ENCODE peak calls at places on chromosomes 7 and 10, in ten cellular contexts. V is brain microvascular endothelial cell, S is WTC11, T is esophagus squamous epithelium, G is ovary, B is neural crest cell, M is mesothelial cell of epicardium, H is heart left ventricle, A is PC-9, Y is endodermal cell. J is an unnamed sample.

GRCh38 chr10:98449287-98449686 is 2.6 kb upstream of the HPS1 start:
- DNase-seq in V (no peak), S (no peak), T (no peak), G (no peak), B (no peak), M (no peak), H (no peak), A (no peak), Y (no peak), J (no peak)

GRCh38 chr10:79196470-79197461 is 128.0 kb downstream of the ZMIZ1 start:
- DNase-seq in V (no peak), S (peak), T (no peak), G (peak), B (peak), M (peak), H (peak), A (peak), Y (peak), J (peak)

GRCh38 chr7:66626236-66626957 is 2.3 kb upstream of the KCTD7 start:
- DNase-seq in V (no peak), S (no peak), T (no peak), G (no peak), B (no peak), M (no peak), H (no peak), A (no peak), Y (no peak), J (no peak)

GRCh38 chr10:79260803-79261740 is 86.2 kb upstream of the PPIF start:
- DNase-seq in V (no peak), S (peak), T (no peak), G (peak), B (no peak), M (no peak), H (no peak), A (no peak), Y (peak), J (no peak)

GRCh38 chr7:41048771-41049170 is 654.1 kb downstream of the INHBA start:
- DNase-seq in V (no peak), S (no peak), T (no peak), G (no peak), B (no peak), M (no peak), H (no peak), A (no peak), Y (no peak), J (no peak)

GRCh38 chr10:103442031-103442461 is 10.1 kb downstream of the CALHM2 start:
- DNase-seq in V (peak), S (no peak), T (no peak), G (peak), B (no peak), M (no peak), H (no peak), A (no peak), Y (no peak), J (no peak)

GRCh38 chr10:30637881-30638467 is 8.4 kb upstream of the LYZL2 start:
- DNase-seq in V (peak), S (no peak), T (no peak), G (no peak), B (no peak), M (no peak), H (no peak), A (peak), Y (peak), J (no peak)

GRCh38 chr10:48594799-48595198 is 10.1 kb downstream of the ARHGAP22 start:
- DNase-seq in V (no peak), S (peak), T (no peak), G (no peak), B (no peak), M (no peak), H (no peak), A (no peak), Y (peak), J (no peak)

GRCh38 chr10:62005281-62005680 is 103.8 kb downstream of the ARID5B start:
- DNase-seq in V (no peak), S (no peak), T (no peak), G (no peak), B (no peak), M (no peak), H (no peak), A (no peak), Y (no peak), J (no peak)

GRCh38 chr10:52807803-52808202 is 35.2 kb upstream of the MBL2 start:
- DNase-seq in V (no peak), S (no peak), T (no peak), G (no peak), B (no peak), M (no peak), H (no peak), A (no peak), Y (no peak), J (no peak)

GRCh38 chr7:37604078-37604477 is 79.5 kb upstream of the GPR141 start:
- DNase-seq in V (no peak), S (no peak), T (no peak), G (no peak), B (no peak), M (no peak), H (no peak), A (no peak), Y (no peak), J (no peak)

GRCh38 chr7:103855671-103856070 is 133.8 kb downstream of the RELN start:
- DNase-seq in V (no peak), S (no peak), T (no peak), G (no peak), B (no peak), M (no peak), H (no peak), A (no peak), Y (no peak), J (no peak)

GRCh38 chr10:99859585-99859984 is 77.1 kb downstream of the ABCC2 start:
- DNase-seq in V (no peak), S (peak), T (no peak), G (no peak), B (no peak), M (no peak), H (no peak), A (no peak), Y (peak), J (no peak)

GRCh38 chr10:96570512-96570911 is 16.3 kb downstream of the TM9SF3 start:
- DNase-seq in V (no peak), S (no peak), T (no peak), G (no peak), B (no peak), M (no peak), H (no peak), A (no peak), Y (no peak), J (no peak)

GRCh38 chr7:129295015-129295423 is 70.2 kb downstream of the AHCYL2 start:
- DNase-seq in V (peak), S (no peak), T (no peak), G (no peak), B (no peak), M (no peak), H (no peak), A (peak), Y (no peak), J (no peak)

GRCh38 chr7:45088821-45089313 is at the start of gene NACAD:
- DNase-seq in V (no peak), S (peak), T (no peak), G (peak), B (peak), M (no peak), H (no peak), A (no peak), Y (no peak), J (no peak)

GRCh38 chr10:117541405-117541908 is 1.1 kb upstream of the EMX2 start:
- DNase-seq in V (peak), S (peak), T (no peak), G (peak), B (no peak), M (no peak), H (no peak), A (no peak), Y (peak), J (no peak)

GRCh38 chr10:35219906-35220890 is 93.6 kb downstream of the CREM start:
- DNase-seq in V (no peak), S (no peak), T (no peak), G (no peak), B (no peak), M (no peak), H (no peak), A (no peak), Y (no peak), J (no peak)

GRCh38 chr10:24556746-24557742 is 166.6 kb downstream of the ARHGAP21 start:
- DNase-seq in V (peak), S (no peak), T (no peak), G (no peak), B (peak), M (no peak), H (no peak), A (peak), Y (peak), J (peak)
- TF ChIP-seq CTCF in V (peak), S (peak), T (peak), G (peak), B (peak), M (peak), H (peak), A (peak), Y (peak), J (peak)

GRCh38 chr10:102117391-102118159 is 2.6 kb downstream of the LDB1 start:
- DNase-seq in V (no peak), S (peak), T (no peak), G (peak), B (peak), M (peak), H (peak), A (no peak), Y (peak), J (peak)
- TF ChIP-seq CTCF in V (peak), S (no peak), T (no peak), G (no peak), B (peak), M (no peak), H (no peak), A (no peak), Y (peak), J (no peak)

GRCh38 chr10:122854648-122855047 is 9.0 kb upstream of the CUZD1 start:
- DNase-seq in V (peak), S (no peak), T (no peak), G (no peak), B (no peak), M (no peak), H (no peak), A (no peak), Y (no peak), J (no peak)

GRCh38 chr10:122849900-122850605 is 4.4 kb upstream of the CUZD1 start:
- DNase-seq in V (no peak), S (no peak), T (no peak), G (no peak), B (no peak), M (no peak), H (no peak), A (no peak), Y (no peak), J (no peak)

GRCh38 chr10:122850705-122851640 is 5.3 kb upstream of the CUZD1 start:
- DNase-seq in V (no peak), S (no peak), T (no peak), G (no peak), B (no peak), M (no peak), H (no peak), A (no peak), Y (no peak), J (no peak)

GRCh38 chr10:122853665-122854313 is 8.1 kb upstream of the CUZD1 start:
- DNase-seq in V (no peak), S (no peak), T (no peak), G (no peak), B (no peak), M (no peak), H (no peak), A (no peak), Y (peak), J (no peak)

DNA sequence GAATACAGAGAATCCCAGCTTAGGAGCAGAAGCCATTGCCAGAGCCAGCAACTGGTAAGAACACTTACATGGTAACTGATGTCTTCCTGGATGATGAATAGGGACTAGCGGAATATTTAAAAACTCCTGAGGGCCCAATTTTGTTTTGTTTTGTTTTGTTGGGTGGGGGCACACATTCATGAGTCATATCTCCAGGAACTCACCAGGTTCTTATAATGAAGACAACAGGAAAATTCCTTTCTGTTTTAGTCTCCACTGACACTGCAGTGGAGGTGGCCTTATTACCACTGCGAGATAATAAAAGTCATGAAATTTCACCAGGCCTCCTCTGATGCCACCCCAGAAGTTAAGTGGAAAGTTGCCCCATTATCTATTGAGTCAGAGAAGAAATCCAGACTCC is 6.6 kb upstream of the CUZD1 start:
- DNase-seq in V (no peak), S (no peak), T (no peak), G (no peak), B (no peak), M (no peak), H (no peak), A (peak), Y (peak), J (no peak)
- TF ChIP-seq CTCF in V (no peak), S (no peak), T (no peak), G (no peak), B (no peak), M (no peak), H (no peak), A (no peak), Y (no peak), J (no peak)

GRCh38 chr10:80599424-80599847 is 61.7 kb downstream of the SH2D4B start:
- DNase-seq in V (peak), S (peak), T (no peak), G (no peak), B (peak), M (no peak), H (peak), A (no peak), Y (peak), J (no peak)
- TF ChIP-seq CTCF in V (peak), S (peak), T (peak), G (no peak), B (peak), M (peak), H (peak), A (peak), Y (peak), J (peak)

GRCh38 chr7:122352454-122352853 is 47.9 kb upstream of the FEZF1 start:
- DNase-seq in V (no peak), S (no peak), T (no peak), G (no peak), B (no peak), M (no peak), H (no peak), A (no peak), Y (no peak), J (no peak)

GRCh38 chr7:122354656-122355055 is 50.1 kb upstream of the FEZF1 start:
- DNase-seq in V (no peak), S (no peak), T (no peak), G (no peak), B (no peak), M (no peak), H (no peak), A (no peak), Y (no peak), J (no peak)

DNA sequence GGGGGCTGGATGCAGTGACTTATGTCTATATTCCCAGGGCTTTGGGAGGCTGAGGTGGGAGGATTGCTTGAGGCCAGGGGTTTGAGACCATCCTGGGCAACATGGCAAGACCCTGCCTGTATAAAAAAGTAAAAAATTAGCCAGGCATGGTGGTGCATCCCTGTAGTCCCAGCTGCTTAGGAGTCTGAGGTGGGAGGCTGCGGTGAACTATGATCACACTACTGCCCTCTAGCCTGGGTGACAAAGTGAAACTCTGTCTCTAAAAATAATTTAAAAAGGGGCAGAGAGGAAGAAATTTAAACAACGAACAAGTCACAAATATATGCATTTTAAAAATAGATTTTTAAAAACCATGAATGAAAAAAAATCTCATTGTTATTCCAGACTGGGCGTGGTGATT is 46.2 kb upstream of the FEZF1 start:
- DNase-seq in V (no peak), S (no peak), T (no peak), G (no peak), B (no peak), M (no peak), H (no peak), A (no peak), Y (no peak), J (no peak)
- TF ChIP-seq CTCF in V (no peak), S (no peak), T (no peak), G (no peak), B (no peak), M (no peak), H (no peak), A (no peak), Y (peak), J (no peak)

GRCh38 chr10:1122349-1122748 is 66.2 kb downstream of the WDR37 start:
- DNase-seq in V (no peak), S (no peak), T (no peak), G (no peak), B (no peak), M (no peak), H (no peak), A (no peak), Y (no peak), J (no peak)
- TF ChIP-seq CTCF in V (no peak), S (no peak), T (no peak), G (no peak), B (no peak), M (no peak), H (no peak), A (no peak), Y (no peak), J (no peak)

GRCh38 chr10:132204781-132205473 is 18.2 kb downstream of the DPYSL4 start:
- DNase-seq in V (no peak), S (peak), T (no peak), G (peak), B (no peak), M (no peak), H (peak), A (no peak), Y (peak), J (no peak)
- TF ChIP-seq CTCF in V (no peak), S (no peak), T (no peak), G (no peak), B (no peak), M (no peak), H (no peak), A (no peak), Y (peak), J (no peak)

DNA sequence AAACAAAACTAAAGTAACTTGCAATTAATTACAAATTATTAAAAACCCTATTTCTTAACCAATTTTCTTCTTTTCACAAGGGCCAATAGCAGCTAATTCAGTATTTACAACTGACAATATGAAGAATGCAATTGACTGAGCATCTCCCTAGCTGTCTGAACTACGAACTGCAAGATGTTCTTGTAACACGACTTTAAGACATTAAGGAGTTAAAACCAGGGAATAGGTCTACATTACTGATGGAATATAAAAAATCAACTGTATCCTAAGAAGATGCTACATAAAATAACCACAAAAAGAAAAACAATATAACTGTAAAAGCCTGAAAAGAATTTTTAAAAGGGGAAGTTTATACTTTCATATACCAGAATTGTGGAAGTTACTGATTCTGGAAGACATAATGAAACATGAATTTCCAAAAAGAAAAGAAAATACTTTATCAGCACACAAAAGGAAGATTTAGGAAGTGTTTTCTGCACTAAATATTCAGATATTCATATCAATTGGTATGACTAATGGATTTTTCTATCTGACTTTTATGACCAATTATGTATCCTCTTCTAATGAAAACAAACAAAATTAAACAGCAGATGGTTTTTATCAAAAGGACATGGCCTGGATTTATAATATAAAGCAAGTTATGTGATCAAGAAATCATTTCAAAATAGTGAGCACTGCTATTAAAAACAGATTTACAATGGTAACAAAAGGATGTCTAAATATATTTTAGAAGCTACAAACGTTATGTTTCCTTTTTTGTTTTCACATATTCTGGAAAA is 1.6 kb downstream of the GPR22 start:
- DNase-seq in V (no peak), S (no peak), T (no peak), G (no peak), B (no peak), M (no peak), H (no peak), A (no peak), Y (no peak), J (no peak)
- TF ChIP-seq CTCF in V (no peak), S (no peak), T (no peak), G (no peak), B (no peak), M (no peak), H (no peak), A (no peak), Y (peak), J (no peak)

GRCh38 chr10:36717118-36717517 is 408.3 kb upstream of the ANKRD30A start:
- DNase-seq in V (no peak), S (no peak), T (no peak), G (no peak), B (no peak), M (no peak), H (no peak), A (no peak), Y (no peak), J (no peak)
- TF ChIP-seq CTCF in V (no peak), S (no peak), T (no peak), G (no peak), B (no peak), M (no peak), H (no peak), A (no peak), Y (no peak), J (no peak)

DNA sequence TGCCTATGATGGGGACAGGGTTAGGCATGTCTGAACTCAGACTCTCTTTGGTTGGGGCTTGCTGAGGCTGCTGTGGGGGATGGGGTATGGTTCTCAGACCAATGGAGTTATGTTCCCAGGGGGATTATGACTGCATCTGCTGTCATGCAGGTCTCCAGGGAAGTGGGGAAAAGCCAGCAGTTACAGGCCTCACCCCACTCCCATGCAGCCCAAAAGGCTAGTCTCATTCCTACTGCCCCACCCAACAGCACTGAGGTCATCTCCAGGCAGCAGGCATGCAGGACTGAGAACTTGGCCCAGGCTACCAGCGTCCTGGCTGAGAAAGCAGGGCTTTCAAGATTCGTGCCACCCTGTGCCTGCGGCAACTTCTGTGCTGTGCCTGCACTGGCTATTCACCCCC is 373.3 kb downstream of the HTR7 start:
- DNase-seq in V (peak), S (peak), T (no peak), G (no peak), B (no peak), M (no peak), H (no peak), A (no peak), Y (peak), J (no peak)
- TF ChIP-seq CTCF in V (no peak), S (no peak), T (no peak), G (no peak), B (no peak), M (no peak), H (no peak), A (no peak), Y (no peak), J (no peak)

J was measured in Peyer's patch.